ENCODE peak calls at places on chromosomes 12 and 14, in nine cellular contexts. One of them, this sample, is unnamed.

GRCh38 chr12:76556373-76556772 is 3.2 kb downstream of the OSBPL8 start:
- DNase-seq in AG08396: no peak
- DNase-seq in retina: no peak
- DNase-seq in transverse colon: no peak
- DNase-seq in stimulated activated CD4-positive, alpha-beta T cell treated with anti-CD3 and anti-CD28 coated beads, Interleukin-2, amount 100 ng/mL, for 48 hours: no peak
- DNase-seq in AG08395: no peak
- DNase-seq in AG09319: no peak
- DNase-seq in left colon: no peak
- DNase-seq in non-pigmented ciliary epithelial cell: no peak
- DNase-seq in this sample: no peak

GRCh38 chr12:7588703-7589329 is 76.9 kb downstream of the APOBEC1 start:
- DNase-seq in left colon: no peak
- DNase-seq in AG08396: peak
- DNase-seq in AG08395: peak
- DNase-seq in AG09319: peak
- DNase-seq in non-pigmented ciliary epithelial cell: peak
- DNase-seq in retina: no peak
- DNase-seq in transverse colon: peak
- DNase-seq in stimulated activated CD4-positive, alpha-beta T cell treated with anti-CD3 and anti-CD28 coated beads, Interleukin-2, amount 100 ng/mL, for 48 hours: peak
- DNase-seq in this sample: peak

GRCh38 chr12:26740991-26741390 is 92.0 kb downstream of the ITPR2 start:
- DNase-seq in retina: peak
- DNase-seq in AG08395: no peak
- DNase-seq in AG08396: no peak
- DNase-seq in transverse colon: no peak
- DNase-seq in non-pigmented ciliary epithelial cell: no peak
- DNase-seq in left colon: no peak
- DNase-seq in AG09319: no peak
- DNase-seq in stimulated activated CD4-positive, alpha-beta T cell treated with anti-CD3 and anti-CD28 coated beads, Interleukin-2, amount 100 ng/mL, for 48 hours: no peak
- DNase-seq in this sample: no peak

GRCh38 chr12:10331642-10332239 is 24.1 kb downstream of the KLRD1 start:
- DNase-seq in retina: peak
- DNase-seq in non-pigmented ciliary epithelial cell: peak
- DNase-seq in AG09319: peak
- DNase-seq in stimulated activated CD4-positive, alpha-beta T cell treated with anti-CD3 and anti-CD28 coated beads, Interleukin-2, amount 100 ng/mL, for 48 hours: no peak
- DNase-seq in left colon: no peak
- DNase-seq in transverse colon: no peak
- DNase-seq in AG08396: peak
- DNase-seq in AG08395: peak
- DNase-seq in this sample: peak

GRCh38 chr12:108302471-108303311 is 36.4 kb downstream of the CMKLR1 start:
- DNase-seq in AG08395: peak
- DNase-seq in AG08396: no peak
- DNase-seq in stimulated activated CD4-positive, alpha-beta T cell treated with anti-CD3 and anti-CD28 coated beads, Interleukin-2, amount 100 ng/mL, for 48 hours: no peak
- DNase-seq in non-pigmented ciliary epithelial cell: no peak
- DNase-seq in AG09319: peak
- DNase-seq in retina: no peak
- DNase-seq in transverse colon: peak
- DNase-seq in left colon: peak
- DNase-seq in this sample: no peak

GRCh38 chr12:105562727-105563072 is 232.2 kb downstream of the C12orf75 start:
- DNase-seq in left colon: peak
- DNase-seq in stimulated activated CD4-positive, alpha-beta T cell treated with anti-CD3 and anti-CD28 coated beads, Interleukin-2, amount 100 ng/mL, for 48 hours: no peak
- DNase-seq in AG09319: no peak
- DNase-seq in retina: no peak
- DNase-seq in non-pigmented ciliary epithelial cell: no peak
- DNase-seq in AG08396: peak
- DNase-seq in transverse colon: peak
- DNase-seq in AG08395: no peak
- DNase-seq in this sample: no peak

GRCh38 chr12:25949343-25949742 is 9.1 kb upstream of the RASSF8 start:
- DNase-seq in AG08395: no peak
- DNase-seq in retina: no peak
- DNase-seq in non-pigmented ciliary epithelial cell: no peak
- DNase-seq in stimulated activated CD4-positive, alpha-beta T cell treated with anti-CD3 and anti-CD28 coated beads, Interleukin-2, amount 100 ng/mL, for 48 hours: no peak
- DNase-seq in left colon: no peak
- DNase-seq in AG08396: no peak
- DNase-seq in AG09319: no peak
- DNase-seq in transverse colon: no peak
- DNase-seq in this sample: no peak

GRCh38 chr12:12803186-12803585 is 10.0 kb upstream of the DDX47 start:
- DNase-seq in transverse colon: peak
- DNase-seq in left colon: peak
- DNase-seq in retina: no peak
- DNase-seq in AG08396: peak
- DNase-seq in non-pigmented ciliary epithelial cell: no peak
- DNase-seq in AG09319: peak
- DNase-seq in stimulated activated CD4-positive, alpha-beta T cell treated with anti-CD3 and anti-CD28 coated beads, Interleukin-2, amount 100 ng/mL, for 48 hours: peak
- DNase-seq in AG08395: peak
- DNase-seq in this sample: peak

GRCh38 chr12:62260733-62261683 is 804 bp downstream of the USP15 start:
- DNase-seq in stimulated activated CD4-positive, alpha-beta T cell treated with anti-CD3 and anti-CD28 coated beads, Interleukin-2, amount 100 ng/mL, for 48 hours: no peak
- DNase-seq in non-pigmented ciliary epithelial cell: no peak
- DNase-seq in AG09319: no peak
- DNase-seq in retina: no peak
- DNase-seq in AG08395: peak
- DNase-seq in left colon: peak
- DNase-seq in AG08396: peak
- DNase-seq in transverse colon: peak
- DNase-seq in this sample: peak

GRCh38 chr14:72962829-72963312 is 36.6 kb downstream of the DCAF4 start:
- DNase-seq in stimulated activated CD4-positive, alpha-beta T cell treated with anti-CD3 and anti-CD28 coated beads, Interleukin-2, amount 100 ng/mL, for 48 hours: no peak
- DNase-seq in retina: no peak
- DNase-seq in AG08396: peak
- DNase-seq in AG08395: peak
- DNase-seq in left colon: no peak
- DNase-seq in AG09319: peak
- DNase-seq in non-pigmented ciliary epithelial cell: peak
- DNase-seq in transverse colon: peak
- DNase-seq in this sample: peak

GRCh38 chr12:33322519-33322918 is 117.1 kb downstream of the SYT10 start:
- DNase-seq in transverse colon: no peak
- DNase-seq in retina: no peak
- DNase-seq in non-pigmented ciliary epithelial cell: no peak
- DNase-seq in AG08396: no peak
- DNase-seq in stimulated activated CD4-positive, alpha-beta T cell treated with anti-CD3 and anti-CD28 coated beads, Interleukin-2, amount 100 ng/mL, for 48 hours: no peak
- DNase-seq in left colon: no peak
- DNase-seq in AG08395: no peak
- DNase-seq in AG09319: no peak
- DNase-seq in this sample: no peak

GRCh38 chr14:94961761-94962575 is 192.1 kb upstream of the GSC start:
- DNase-seq in stimulated activated CD4-positive, alpha-beta T cell treated with anti-CD3 and anti-CD28 coated beads, Interleukin-2, amount 100 ng/mL, for 48 hours: no peak
- DNase-seq in transverse colon: no peak
- DNase-seq in AG08396: no peak
- DNase-seq in non-pigmented ciliary epithelial cell: no peak
- DNase-seq in retina: no peak
- DNase-seq in AG09319: no peak
- DNase-seq in left colon: no peak
- DNase-seq in AG08395: no peak
- DNase-seq in this sample: no peak

GRCh38 chr12:51901121-51901812 is 6.0 kb upstream of the ACVRL1 start:
- DNase-seq in retina: no peak
- DNase-seq in AG08396: no peak
- DNase-seq in left colon: peak
- DNase-seq in AG08395: no peak
- DNase-seq in non-pigmented ciliary epithelial cell: no peak
- DNase-seq in stimulated activated CD4-positive, alpha-beta T cell treated with anti-CD3 and anti-CD28 coated beads, Interleukin-2, amount 100 ng/mL, for 48 hours: no peak
- DNase-seq in transverse colon: peak
- DNase-seq in AG09319: no peak
- DNase-seq in this sample: no peak

GRCh38 chr12:122135437-122136031 is 38.5 kb downstream of the IL31 start:
- DNase-seq in AG09319: no peak
- DNase-seq in retina: no peak
- DNase-seq in transverse colon: no peak
- DNase-seq in stimulated activated CD4-positive, alpha-beta T cell treated with anti-CD3 and anti-CD28 coated beads, Interleukin-2, amount 100 ng/mL, for 48 hours: no peak
- DNase-seq in left colon: no peak
- DNase-seq in AG08395: no peak
- DNase-seq in non-pigmented ciliary epithelial cell: no peak
- DNase-seq in AG08396: no peak
- DNase-seq in this sample: no peak

GRCh38 chr12:93361159-93361919 is 16.4 kb upstream of the NUDT4 start:
- DNase-seq in AG08395: peak
- DNase-seq in non-pigmented ciliary epithelial cell: no peak
- DNase-seq in retina: no peak
- DNase-seq in AG08396: peak
- DNase-seq in transverse colon: no peak
- DNase-seq in AG09319: no peak
- DNase-seq in stimulated activated CD4-positive, alpha-beta T cell treated with anti-CD3 and anti-CD28 coated beads, Interleukin-2, amount 100 ng/mL, for 48 hours: no peak
- DNase-seq in left colon: no peak
- DNase-seq in this sample: no peak

GRCh38 chr12:28258998-28259397 is 68.7 kb downstream of the CCDC91 start:
- DNase-seq in left colon: no peak
- DNase-seq in transverse colon: no peak
- DNase-seq in retina: no peak
- DNase-seq in stimulated activated CD4-positive, alpha-beta T cell treated with anti-CD3 and anti-CD28 coated beads, Interleukin-2, amount 100 ng/mL, for 48 hours: no peak
- DNase-seq in AG08395: peak
- DNase-seq in AG09319: no peak
- DNase-seq in non-pigmented ciliary epithelial cell: no peak
- DNase-seq in AG08396: no peak
- DNase-seq in this sample: peak

GRCh38 chr14:61342486-61342885 is 21.1 kb downstream of the PRKCH start:
- DNase-seq in transverse colon: peak
- DNase-seq in AG09319: no peak
- DNase-seq in non-pigmented ciliary epithelial cell: no peak
- DNase-seq in left colon: no peak
- DNase-seq in AG08396: no peak
- DNase-seq in stimulated activated CD4-positive, alpha-beta T cell treated with anti-CD3 and anti-CD28 coated beads, Interleukin-2, amount 100 ng/mL, for 48 hours: no peak
- DNase-seq in retina: no peak
- DNase-seq in AG08395: no peak
- DNase-seq in this sample: no peak

GRCh38 chr14:101604228-101604934 is 43.1 kb downstream of the DIO3 start:
- DNase-seq in stimulated activated CD4-positive, alpha-beta T cell treated with anti-CD3 and anti-CD28 coated beads, Interleukin-2, amount 100 ng/mL, for 48 hours: no peak
- DNase-seq in AG08396: no peak
- DNase-seq in non-pigmented ciliary epithelial cell: no peak
- DNase-seq in AG08395: no peak
- DNase-seq in AG09319: no peak
- DNase-seq in left colon: peak
- DNase-seq in transverse colon: peak
- DNase-seq in retina: no peak
- DNase-seq in this sample: no peak

GRCh38 chr12:84336231-84336630 is 576.4 kb downstream of the SLC6A15 start:
- DNase-seq in stimulated activated CD4-positive, alpha-beta T cell treated with anti-CD3 and anti-CD28 coated beads, Interleukin-2, amount 100 ng/mL, for 48 hours: no peak
- DNase-seq in AG09319: no peak
- DNase-seq in transverse colon: no peak
- DNase-seq in non-pigmented ciliary epithelial cell: peak
- DNase-seq in AG08395: no peak
- DNase-seq in left colon: no peak
- DNase-seq in AG08396: no peak
- DNase-seq in retina: no peak
- DNase-seq in this sample: no peak

GRCh38 chr14:94936411-94936892 is 166.5 kb upstream of the GSC start:
- DNase-seq in AG09319: peak
- DNase-seq in AG08395: peak
- DNase-seq in left colon: peak
- DNase-seq in stimulated activated CD4-positive, alpha-beta T cell treated with anti-CD3 and anti-CD28 coated beads, Interleukin-2, amount 100 ng/mL, for 48 hours: no peak
- DNase-seq in AG08396: peak
- DNase-seq in non-pigmented ciliary epithelial cell: no peak
- DNase-seq in retina: peak
- DNase-seq in transverse colon: peak
- DNase-seq in this sample: peak

GRCh38 chr12:108196319-108196718 is 67.2 kb downstream of the WSCD2 start:
- DNase-seq in transverse colon: no peak
- DNase-seq in non-pigmented ciliary epithelial cell: no peak
- DNase-seq in AG09319: no peak
- DNase-seq in stimulated activated CD4-positive, alpha-beta T cell treated with anti-CD3 and anti-CD28 coated beads, Interleukin-2, amount 100 ng/mL, for 48 hours: no peak
- DNase-seq in left colon: no peak
- DNase-seq in retina: no peak
- DNase-seq in AG08395: no peak
- DNase-seq in AG08396: no peak
- DNase-seq in this sample: no peak

GRCh38 chr14:75906680-75907280 is 75.0 kb downstream of the TGFB3 start:
- DNase-seq in transverse colon: peak
- DNase-seq in AG08395: peak
- DNase-seq in AG08396: peak
- DNase-seq in AG09319: no peak
- DNase-seq in non-pigmented ciliary epithelial cell: no peak
- DNase-seq in left colon: peak
- DNase-seq in stimulated activated CD4-positive, alpha-beta T cell treated with anti-CD3 and anti-CD28 coated beads, Interleukin-2, amount 100 ng/mL, for 48 hours: peak
- DNase-seq in retina: peak
- DNase-seq in this sample: peak

This sample was measured in hepatic stellate cell.